ENCODE peak calls at places on chromosomes 6 and 20, in eight cellular contexts. X is fibroblast of pulmonary artery, Q is breast epithelium, O is RWPE1, I is ascending aorta, U is astrocyte of the cerebellum, C is GM13977, R is nephron progenitor cell. H is an unnamed sample.

GRCh38 chr6:14458669-14459266 is 341.2 kb downstream of the CD83 start:
- DNase-seq in X (peak), Q (no peak), O (peak), I (no peak), U (peak), C (no peak), R (no peak), H (peak)

GRCh38 chr6:109869398-109870165 is 108.5 kb upstream of the GPR6 start:
- DNase-seq in X (peak), Q (no peak), O (no peak), I (no peak), U (no peak), C (no peak), R (no peak), H (peak)

GRCh38 chr6:29941916-29942274 is 437 bp upstream of the HLA-A start:
- DNase-seq in X (no peak), Q (no peak), O (no peak), I (no peak), U (no peak), C (no peak), R (no peak), H (no peak)

GRCh38 chr20:1666802-1667201 is 9.2 kb upstream of the SIRPG start:
- DNase-seq in X (no peak), Q (no peak), O (no peak), I (no peak), U (no peak), C (no peak), R (no peak), H (no peak)

GRCh38 chr6:44056392-44057237 is 70.6 kb downstream of the MRPL14 start:
- DNase-seq in X (peak), Q (no peak), O (no peak), I (no peak), U (no peak), C (no peak), R (no peak), H (peak)

GRCh38 chr20:61120595-61121515 is 131.2 kb upstream of the CDH4 start:
- DNase-seq in X (peak), Q (peak), O (no peak), I (no peak), U (peak), C (no peak), R (peak), H (peak)

GRCh38 chr6:53752440-53752839 is 42.4 kb upstream of the LRRC1 start:
- DNase-seq in X (no peak), Q (no peak), O (no peak), I (no peak), U (no peak), C (no peak), R (no peak), H (no peak)

GRCh38 chr6:135866445-135867143 is 15.1 kb downstream of the PDE7B start:
- DNase-seq in X (no peak), Q (no peak), O (no peak), I (no peak), U (no peak), C (no peak), R (no peak), H (no peak)

GRCh38 chr6:119241124-119241491 is 108.5 kb downstream of the MAN1A1 start:
- DNase-seq in X (peak), Q (no peak), O (no peak), I (no peak), U (peak), C (no peak), R (no peak), H (peak)

GRCh38 chr6:107603029-107603428 is 113.1 kb downstream of the SOBP start:
- DNase-seq in X (no peak), Q (no peak), O (no peak), I (no peak), U (no peak), C (no peak), R (no peak), H (no peak)

GRCh38 chr6:134979142-134979541 is 29.2 kb upstream of the ALDH8A1 start:
- DNase-seq in X (no peak), Q (no peak), O (no peak), I (no peak), U (no peak), C (peak), R (no peak), H (no peak)

GRCh38 chr6:17300637-17301036 is 19.5 kb downstream of the RBM24 start:
- DNase-seq in X (no peak), Q (no peak), O (no peak), I (no peak), U (no peak), C (no peak), R (no peak), H (no peak)

GRCh38 chr6:117605169-117605826 is 3.0 kb upstream of the GOPC start:
- DNase-seq in X (peak), Q (no peak), O (peak), I (no peak), U (peak), C (peak), R (peak), H (peak)

GRCh38 chr6:17281497-17282481 is 628 bp downstream of the RBM24 start:
- DNase-seq in X (peak), Q (no peak), O (no peak), I (no peak), U (no peak), C (peak), R (peak), H (no peak)

GRCh38 chr20:32960222-32960518 is 44.1 kb downstream of the SUN5 start:
- DNase-seq in X (no peak), Q (no peak), O (no peak), I (no peak), U (no peak), C (no peak), R (no peak), H (no peak)

GRCh38 chr6:79034865-79035264 is 43.2 kb downstream of the PHIP start:
- DNase-seq in X (no peak), Q (no peak), O (no peak), I (no peak), U (no peak), C (no peak), R (no peak), H (no peak)

GRCh38 chr20:16434087-16434664 is 139.1 kb downstream of the KIF16B start:
- DNase-seq in X (peak), Q (no peak), O (peak), I (no peak), U (no peak), C (no peak), R (peak), H (peak)

GRCh38 chr6:103011605-103012004 is 1618.1 kb downstream of the GRIK2 start:
- DNase-seq in X (no peak), Q (no peak), O (no peak), I (no peak), U (no peak), C (no peak), R (no peak), H (no peak)

GRCh38 chr6:79158856-79159516 is 75.5 kb downstream of the HMGN3 start:
- DNase-seq in X (no peak), Q (no peak), O (no peak), I (no peak), U (peak), C (no peak), R (no peak), H (no peak)

GRCh38 chr6:43900560-43901329 is 130.7 kb downstream of the VEGFA start:
- DNase-seq in X (no peak), Q (no peak), O (no peak), I (no peak), U (no peak), C (no peak), R (no peak), H (peak)

GRCh38 chr6:44453146-44453545 is 65.6 kb downstream of the CDC5L start:
- DNase-seq in X (no peak), Q (no peak), O (no peak), I (no peak), U (no peak), C (no peak), R (no peak), H (no peak)

GRCh38 chr6:31791324-31792089 is 4.0 kb downstream of the VARS1 start:
- DNase-seq in X (peak), Q (no peak), O (no peak), I (no peak), U (no peak), C (peak), R (peak), H (peak)

GRCh38 chr20:14582855-14583254 is 245.4 kb upstream of the FLRT3 start:
- DNase-seq in X (no peak), Q (no peak), O (no peak), I (no peak), U (no peak), C (no peak), R (no peak), H (no peak)

GRCh38 chr20:34970193-34971037 is 14.7 kb downstream of the MYH7B start:
- DNase-seq in X (no peak), Q (no peak), O (no peak), I (no peak), U (no peak), C (no peak), R (no peak), H (no peak)

GRCh38 chr6:3592371-3592941 is 135.6 kb upstream of the SLC22A23 start:
- DNase-seq in X (peak), Q (peak), O (peak), I (no peak), U (peak), C (no peak), R (no peak), H (peak)

GRCh38 chr6:94349227-94349626 is 929.9 kb upstream of the EPHA7 start:
- DNase-seq in X (no peak), Q (no peak), O (no peak), I (no peak), U (no peak), C (no peak), R (no peak), H (no peak)

GRCh38 chr6:130293800-130294199 is 71.0 kb upstream of the SAMD3 start:
- DNase-seq in X (peak), Q (no peak), O (peak), I (no peak), U (peak), C (peak), R (peak), H (peak)

GRCh38 chr6:11251553-11252358 is 19.3 kb upstream of the NEDD9 start:
- DNase-seq in X (peak), Q (peak), O (peak), I (no peak), U (no peak), C (no peak), R (no peak), H (peak)

GRCh38 chr20:53940883-53941546 is 129.4 kb downstream of the BCAS1 start:
- DNase-seq in X (peak), Q (no peak), O (no peak), I (no peak), U (peak), C (no peak), R (peak), H (peak)

GRCh38 chr6:33430991-33431879 is 11.4 kb downstream of the SYNGAP1 start:
- DNase-seq in X (peak), Q (no peak), O (peak), I (no peak), U (no peak), C (peak), R (peak), H (peak)

GRCh38 chr6:85677243-85677956 is 34.7 kb upstream of the SYNCRIP start:
- DNase-seq in X (peak), Q (no peak), O (no peak), I (no peak), U (peak), C (no peak), R (no peak), H (peak)
- TF ChIP-seq CTCF in X (peak), Q (no peak), O (peak), I (no peak), U (peak), C (peak), R (no peak), H (peak)

GRCh38 chr6:25138024-25138696 is 141.0 kb upstream of the CARMIL1 start:
- DNase-seq in X (peak), Q (peak), O (peak), I (no peak), U (no peak), C (peak), R (no peak), H (peak)
- TF ChIP-seq CTCF in X (peak), Q (peak), O (peak), I (no peak), U (no peak), C (peak), R (no peak), H (peak)

DNA sequence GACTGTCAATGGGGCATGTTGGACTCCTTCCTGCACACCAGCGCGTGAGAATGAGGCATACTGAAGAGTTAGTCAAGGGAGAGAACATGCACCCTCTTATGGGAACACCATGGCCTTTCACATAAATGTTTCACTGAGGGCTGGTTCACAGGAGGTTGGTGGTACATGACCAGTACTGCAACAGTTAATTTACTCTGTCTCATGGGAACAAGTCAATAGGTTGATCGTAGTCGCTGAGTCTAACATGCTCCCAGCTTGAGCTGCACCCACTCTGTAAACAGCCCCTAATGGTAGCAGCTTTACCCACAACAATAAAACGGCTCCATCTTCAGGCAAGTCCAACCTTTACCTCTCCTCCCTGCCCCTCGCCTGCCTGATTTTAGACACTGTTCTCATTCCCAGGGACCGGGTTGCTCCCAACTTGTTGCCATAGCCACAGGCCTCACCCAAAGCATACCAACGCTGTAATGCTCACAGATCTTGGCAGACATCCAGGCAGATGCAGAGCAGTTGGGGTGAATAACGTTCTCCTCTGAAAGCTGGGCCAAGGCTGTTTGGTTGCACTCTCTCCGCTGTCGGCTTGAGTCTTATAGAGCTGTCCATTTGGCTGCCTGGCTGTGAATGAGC is 111.3 kb downstream of the LY86 start:
- DNase-seq in X (peak), Q (peak), O (peak), I (no peak), U (peak), C (no peak), R (no peak), H (peak)
- TF ChIP-seq CTCF in X (no peak), Q (no peak), O (no peak), I (no peak), U (no peak), C (no peak), R (no peak), H (no peak)

DNA sequence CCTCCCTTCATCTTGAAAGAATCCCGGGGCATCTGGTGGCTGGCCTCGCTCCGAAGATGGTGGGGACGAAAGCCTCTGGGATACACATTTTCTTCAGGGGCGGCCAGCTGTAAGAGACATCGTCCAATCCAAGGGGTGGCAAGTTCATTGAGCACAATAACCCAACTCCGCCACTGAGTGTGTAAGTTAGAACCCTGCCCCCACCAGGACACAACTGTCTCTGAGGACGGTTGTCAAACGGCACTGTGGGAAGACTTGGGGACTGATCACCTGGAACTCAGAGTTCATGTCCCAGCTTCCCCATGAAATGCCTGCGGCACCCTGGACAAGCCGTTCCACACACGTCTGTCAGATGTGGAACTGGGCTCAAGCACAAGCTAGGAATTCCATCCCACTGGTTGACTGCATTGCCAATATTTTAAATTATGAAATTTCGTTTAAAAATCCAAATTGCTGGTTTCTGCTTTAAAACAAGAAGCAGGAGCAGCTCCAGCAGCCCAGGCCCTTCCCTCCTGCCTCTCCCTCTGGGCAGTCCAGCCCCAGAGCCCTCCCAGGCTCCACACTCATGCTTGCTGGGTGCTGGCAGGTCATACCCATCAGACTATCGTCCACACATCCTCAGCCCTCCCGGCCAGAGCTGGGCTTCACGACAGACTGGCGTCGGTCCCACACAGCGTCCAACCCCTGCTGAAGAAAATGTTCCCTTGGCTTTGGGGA is 80.9 kb upstream of the AFDN start:
- DNase-seq in X (no peak), Q (no peak), O (no peak), I (no peak), U (no peak), C (no peak), R (no peak), H (no peak)
- TF ChIP-seq CTCF in X (no peak), Q (no peak), O (no peak), I (no peak), U (no peak), C (no peak), R (no peak), H (no peak)

DNA sequence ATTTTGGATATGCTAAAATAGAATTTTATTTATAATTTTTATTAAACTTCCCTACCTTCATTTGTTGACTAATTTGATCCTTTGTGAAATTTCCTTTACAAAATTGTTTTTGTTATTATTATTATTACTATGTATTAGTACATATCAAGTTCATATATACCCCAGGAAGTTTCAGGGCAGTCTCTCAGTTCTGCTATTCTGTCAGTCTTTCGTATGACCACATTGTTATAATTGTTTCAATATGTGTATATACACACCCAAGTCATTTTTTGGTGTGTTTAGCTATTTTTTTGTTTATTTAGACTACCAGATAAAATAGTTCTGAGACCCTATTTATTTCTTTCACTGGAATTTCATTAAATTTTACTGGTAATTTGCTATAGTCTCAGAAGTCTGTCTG is 72.1 kb downstream of the NKAIN2 start:
- DNase-seq in X (no peak), Q (no peak), O (no peak), I (no peak), U (no peak), C (no peak), R (no peak), H (no peak)
- TF ChIP-seq CTCF in X (no peak), Q (no peak), O (no peak), I (no peak), U (no peak), C (no peak), R (no peak), H (no peak)

GRCh38 chr20:52175840-52176239 is 15.7 kb downstream of the ZFP64 start:
- DNase-seq in X (no peak), Q (no peak), O (no peak), I (no peak), U (no peak), C (no peak), R (no peak), H (no peak)

GRCh38 chr20:52178691-52179090 is 12.9 kb downstream of the ZFP64 start:
- DNase-seq in X (no peak), Q (no peak), O (no peak), I (no peak), U (no peak), C (no peak), R (no peak), H (no peak)

GRCh38 chr20:52179331-52180166 is 12.0 kb downstream of the ZFP64 start:
- DNase-seq in X (no peak), Q (no peak), O (no peak), I (no peak), U (no peak), C (peak), R (no peak), H (peak)

GRCh38 chr20:52180167-52180840 is 11.3 kb downstream of the ZFP64 start:
- DNase-seq in X (no peak), Q (no peak), O (no peak), I (no peak), U (no peak), C (no peak), R (no peak), H (no peak)
- TF ChIP-seq CTCF in X (no peak), Q (no peak), O (no peak), I (no peak), U (no peak), C (no peak), R (no peak), H (no peak)

GRCh38 chr6:19452495-19452894 is 384.7 kb upstream of the ID4 start:
- DNase-seq in X (no peak), Q (no peak), O (no peak), I (no peak), U (no peak), C (no peak), R (no peak), H (no peak)
- TF ChIP-seq CTCF in X (peak), Q (no peak), O (no peak), I (no peak), U (no peak), C (no peak), R (no peak), H (no peak)

GRCh38 chr6:55543633-55544309 is 35.2 kb downstream of the HMGCLL1 start:
- DNase-seq in X (no peak), Q (no peak), O (no peak), I (no peak), U (no peak), C (no peak), R (no peak), H (no peak)
- TF ChIP-seq CTCF in X (no peak), Q (no peak), O (no peak), I (no peak), U (peak), C (no peak), R (peak), H (peak)

GRCh38 chr6:168355716-168356522 is 36.3 kb upstream of the DACT2 start:
- DNase-seq in X (peak), Q (peak), O (peak), I (no peak), U (no peak), C (no peak), R (peak), H (peak)
- TF ChIP-seq CTCF in X (peak), Q (peak), O (peak), I (no peak), U (peak), C (no peak), R (peak), H (peak)

DNA sequence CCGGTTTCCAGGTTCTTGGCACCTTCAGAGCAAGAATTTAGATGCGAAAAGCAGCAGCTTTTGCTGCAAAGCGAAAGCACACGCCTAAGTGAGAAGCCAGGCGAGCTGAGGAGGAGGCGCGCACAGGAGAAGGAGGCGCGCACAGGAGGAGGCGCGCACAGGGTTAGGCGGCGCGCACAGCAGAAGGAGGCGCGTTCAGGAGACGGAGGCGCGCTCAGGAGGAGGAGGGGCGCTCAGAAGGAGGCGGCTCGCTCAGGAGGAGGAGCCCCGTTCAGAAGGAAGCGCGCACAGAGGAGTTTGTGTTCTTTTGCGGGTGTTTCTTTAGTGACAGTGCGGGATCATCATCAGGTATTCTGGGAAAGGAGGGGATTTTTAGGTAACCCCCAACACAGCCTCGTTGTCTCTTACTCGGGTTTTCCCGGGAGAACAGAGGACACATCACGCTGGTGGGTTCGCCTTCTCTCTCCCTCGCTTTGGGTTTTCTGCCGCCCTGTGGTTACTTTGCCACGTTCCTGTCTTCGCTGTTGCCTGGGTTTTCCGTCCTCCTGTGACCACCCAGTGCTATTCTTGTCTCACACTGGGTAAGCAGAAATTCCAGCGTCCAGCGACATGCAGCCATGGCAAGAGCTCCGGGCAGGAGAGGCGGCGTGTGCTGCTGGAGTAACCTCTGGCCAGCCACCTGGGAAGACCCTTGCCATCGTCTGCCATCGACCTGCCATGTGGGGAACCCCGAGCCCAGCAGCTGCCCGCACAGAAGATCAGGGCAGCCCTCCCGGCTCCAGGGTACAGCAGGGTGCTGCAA is 47.0 kb downstream of the WDR27 start:
- DNase-seq in X (peak), Q (peak), O (peak), I (no peak), U (peak), C (peak), R (peak), H (peak)
- TF ChIP-seq CTCF in X (peak), Q (peak), O (peak), I (no peak), U (peak), C (peak), R (no peak), H (peak)